ENCODE peak calls at places on chromosome 22, in four cellular contexts. T is astrocyte of the cerebellum; P is stimulated activated naive CD8-positive, alpha-beta T cell treated with anti-CD3 and anti-CD28 coated beads, Interleukin-15, Interleukin-2, amounts not matched to agents 100 U/mL and 50 U/mL, for 24 hours; Y is NCI-H1417. J is an unnamed sample.
A peak's percentile ranks its signal among the peaks of the same experiment; 100 is the strongest.

GRCh38 chr22:40605676-40606250 is 30.8 kb downstream of the MRTFA start:
- DNase-seq in T (no peak), P (no peak), Y (no peak), J (no peak)

GRCh38 chr22:29733362-29734322 is 13.8 kb downstream of the CABP7 start:
- DNase-seq in T (no peak), P (no peak), Y (peak; percentile 89), J (no peak)

GRCh38 chr22:37569009-37569920 is 9.0 kb downstream of the CDC42EP1 start:
- DNase-seq in T (no peak), P (no peak), Y (no peak), J (no peak)

GRCh38 chr22:45844949-45845613 is 131.9 kb downstream of the WNT7B start:
- DNase-seq in T (no peak), P (no peak), Y (no peak), J (no peak)

GRCh38 chr22:45548441-45548840 is 45.8 kb downstream of the FBLN1 start:
- DNase-seq in T (no peak), P (no peak), Y (no peak), J (no peak)

GRCh38 chr22:38085056-38085455 is 1.1 kb upstream of the SLC16A8 start:
- DNase-seq in T (no peak), P (no peak), Y (no peak), J (no peak)

GRCh38 chr22:23401111-23401909 is 178.8 kb downstream of the IGLL1 start:
- DNase-seq in T (peak; percentile 63), P (no peak), Y (no peak), J (no peak)

GRCh38 chr22:29072979-29073617 is at the start of gene KREMEN1:
- DNase-seq in T (no peak), P (no peak), Y (no peak), J (no peak)

GRCh38 chr22:34278121-34278520 is 357.8 kb upstream of the LARGE1 start:
- DNase-seq in T (no peak), P (no peak), Y (no peak), J (no peak)

GRCh38 chr22:32333769-32334639 is 23.7 kb upstream of the RFPL3 start:
- DNase-seq in T (no peak), P (no peak), Y (no peak), J (peak; percentile 93)

GRCh38 chr22:27952091-27952490 is 33.0 kb upstream of the PITPNB start:
- DNase-seq in T (peak; percentile 46), P (no peak), Y (no peak), J (no peak)

GRCh38 chr22:28282346-28282745 is 363.3 kb upstream of the PITPNB start:
- DNase-seq in T (peak; percentile 36), P (no peak), Y (no peak), J (no peak)

J was measured in vagina.